ENCODE peak calls at places on chromosomes 11 and 22, in six cellular contexts. G is heart left ventricle, I is OCI-LY7, N is A549, E is Peyer's patch, K is DND-41. B is an unnamed sample.

GRCh38 chr11:59778122-59778521 is 22.9 kb downstream of the STX3 start:
- DNase-seq in I (no peak), E (peak), N (peak), G (no peak), K (no peak), B (no peak)

GRCh38 chr22:37284807-37285355 is 2.6 kb downstream of the CYTH4 start:
- DNase-seq in E (no peak), I (peak), K (peak), N (no peak), G (peak), B (no peak)

GRCh38 chr11:17770917-17771316 is 36.3 kb downstream of the KCNC1 start:
- DNase-seq in K (no peak), N (no peak), E (no peak), G (no peak), I (no peak), B (no peak)

GRCh38 chr11:126495281-126495680 is 139.8 kb downstream of the ST3GAL4 start:
- DNase-seq in G (no peak), K (no peak), E (peak), N (no peak), I (no peak), B (no peak)

GRCh38 chr22:45310331-45311032 is 748 bp downstream of the FAM118A start:
- DNase-seq in N (no peak), K (peak), I (peak), G (no peak), E (no peak), B (no peak)

GRCh38 chr11:69439651-69440464 is 41.6 kb upstream of the LINC01488 start:
- DNase-seq in I (no peak), K (no peak), E (no peak), G (no peak), N (no peak), B (peak)

GRCh38 chr22:37802310-37803194 is 5.2 kb upstream of the GCAT start:
- DNase-seq in N (peak), G (peak), I (no peak), K (peak), E (peak), B (no peak)

GRCh38 chr11:16239130-16240105 is 116.9 kb downstream of the SOX6 start:
- DNase-seq in N (no peak), I (no peak), G (no peak), E (no peak), K (no peak), B (no peak)

GRCh38 chr11:131037873-131038272 is 121.6 kb upstream of the SNX19 start:
- DNase-seq in G (no peak), K (no peak), N (no peak), I (no peak), E (no peak), B (no peak)

GRCh38 chr22:27387561-27387960 is 414.0 kb downstream of the MN1 start:
- DNase-seq in G (no peak), N (no peak), E (no peak), I (peak), K (no peak), B (no peak)

GRCh38 chr22:45968751-45969413 is 8.1 kb downstream of the WNT7B start:
- DNase-seq in I (no peak), E (no peak), G (no peak), N (no peak), K (no peak), B (peak)

GRCh38 chr22:39990688-39991087 is 4.1 kb upstream of the FAM83F start:
- DNase-seq in I (no peak), G (no peak), N (no peak), E (no peak), K (no peak), B (no peak)

GRCh38 chr11:130388607-130389205 is 39.7 kb downstream of the ADAMTS8 start:
- DNase-seq in G (no peak), I (no peak), N (no peak), E (no peak), K (peak), B (no peak)

GRCh38 chr11:68843052-68843561 is 1.4 kb upstream of the CPT1A start:
- DNase-seq in K (peak), N (no peak), E (peak), I (no peak), G (no peak), B (no peak)

GRCh38 chr22:44449061-44449682 is 48.9 kb downstream of the RTL6 start:
- DNase-seq in G (no peak), E (peak), K (no peak), I (no peak), N (peak), B (peak)

GRCh38 chr11:71212871-71213559 is 39.4 kb downstream of the SHANK2 start:
- DNase-seq in E (no peak), N (no peak), G (no peak), K (no peak), I (no peak), B (no peak)

GRCh38 chr22:24601217-24602104 is 1.5 kb upstream of the GGT1 start:
- DNase-seq in I (peak), E (peak), K (peak), G (peak), N (peak), B (no peak)

GRCh38 chr11:66335531-66336233 is 552 bp downstream of the RIN1 start:
- DNase-seq in G (peak), I (no peak), K (no peak), E (no peak), N (no peak), B (no peak)

GRCh38 chr11:33542921-33543320 is 157.7 kb downstream of the C11orf91 start:
- DNase-seq in N (peak), E (no peak), G (no peak), I (peak), K (peak), B (no peak)

GRCh38 chr11:29159552-29160465 is 857.0 kb downstream of the KCNA4 start:
- DNase-seq in G (no peak), K (peak), I (peak), E (no peak), N (peak), B (peak)

GRCh38 chr11:86608251-86608799 is 64.1 kb downstream of the ME3 start:
- DNase-seq in E (peak), N (peak), I (peak), G (peak), K (peak), B (peak)

GRCh38 chr22:48586799-48587185 is 1240.9 kb downstream of the BRD1 start:
- DNase-seq in G (no peak), I (no peak), K (no peak), N (no peak), E (no peak), B (no peak)

GRCh38 chr22:36017661-36018091 is 10.9 kb downstream of the RBFOX2 start:
- DNase-seq in I (peak), E (no peak), K (no peak), N (no peak), G (no peak), B (no peak)

GRCh38 chr22:27990879-27991278 is 71.8 kb upstream of the PITPNB start:
- DNase-seq in K (peak), I (peak), N (peak), E (peak), G (peak), B (no peak)

GRCh38 chr11:117832511-117832910 is 8.0 kb upstream of the FXYD2 start:
- DNase-seq in G (no peak), K (no peak), I (no peak), N (no peak), E (no peak), B (no peak)

GRCh38 chr11:123577081-123577598 is 77.3 kb downstream of the SCN3B start:
- DNase-seq in E (peak), I (peak), G (peak), N (peak), K (peak), B (no peak)

GRCh38 chr11:115623021-115623451 is 118.8 kb upstream of the CADM1 start:
- DNase-seq in I (no peak), N (peak), G (peak), E (no peak), K (no peak), B (peak)

GRCh38 chr11:133123371-133123770 is 408.9 kb downstream of the OPCML start:
- DNase-seq in K (no peak), N (no peak), I (no peak), G (no peak), E (no peak), B (no peak)

GRCh38 chr22:46538816-46539163 is 1.4 kb upstream of the CELSR1 start:
- DNase-seq in N (peak), K (no peak), E (no peak), I (no peak), G (peak), B (peak)

GRCh38 chr11:14342906-14343305 is 16.1 kb downstream of the RRAS2 start:
- DNase-seq in N (no peak), I (no peak), E (no peak), K (peak), G (no peak), B (no peak)

GRCh38 chr22:47014636-47014930 is 252.1 kb downstream of the TBC1D22A start:
- DNase-seq in K (no peak), I (no peak), N (no peak), G (no peak), E (no peak), B (no peak)

GRCh38 chr11:14645247-14645912 is 1.8 kb downstream of the PDE3B start:
- DNase-seq in I (no peak), K (no peak), E (no peak), N (no peak), G (no peak), B (peak)

DNA sequence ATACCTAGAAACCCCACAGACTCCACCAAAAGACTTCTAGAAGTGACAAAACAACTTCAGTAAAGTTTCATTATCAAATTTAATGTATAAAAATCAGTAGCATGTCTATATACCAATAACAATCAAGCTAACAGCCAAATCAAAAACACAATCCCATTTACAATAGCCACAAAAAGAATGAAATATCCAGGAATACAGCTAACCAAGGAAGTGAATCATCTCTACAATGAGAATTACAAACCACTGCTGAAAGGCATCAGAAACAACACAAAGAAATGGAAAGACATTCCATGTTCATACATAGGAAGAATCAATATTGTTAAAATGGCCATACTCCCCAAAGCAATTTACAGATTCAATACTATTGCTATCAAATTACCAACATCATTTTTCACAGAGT is 46.0 kb downstream of the PRCP start:
- DNase-seq in G (no peak), K (no peak), E (no peak), N (no peak), I (no peak), B (peak)
- H3K27ac ChIP-seq in G (no peak), K (no peak), E (no peak), N (no peak), I (no peak), B (no peak)

GRCh38 chr11:67642490-67643120 is 3.0 kb upstream of the TBX10 start:
- DNase-seq in G (no peak), N (no peak), I (no peak), E (no peak), K (no peak), B (no peak)

GRCh38 chr11:67642148-67642475 is 2.5 kb upstream of the TBX10 start:
- DNase-seq in N (no peak), I (no peak), G (no peak), K (no peak), E (no peak), B (no peak)

GRCh38 chr11:67645521-67646457 is 4.7 kb downstream of the ACY3 start:
- DNase-seq in K (no peak), I (peak), E (no peak), N (no peak), G (no peak), B (no peak)

GRCh38 chr11:67644472-67645418 is 5.2 kb upstream of the TBX10 start:
- DNase-seq in K (no peak), N (no peak), I (peak), G (no peak), E (no peak), B (no peak)

DNA sequence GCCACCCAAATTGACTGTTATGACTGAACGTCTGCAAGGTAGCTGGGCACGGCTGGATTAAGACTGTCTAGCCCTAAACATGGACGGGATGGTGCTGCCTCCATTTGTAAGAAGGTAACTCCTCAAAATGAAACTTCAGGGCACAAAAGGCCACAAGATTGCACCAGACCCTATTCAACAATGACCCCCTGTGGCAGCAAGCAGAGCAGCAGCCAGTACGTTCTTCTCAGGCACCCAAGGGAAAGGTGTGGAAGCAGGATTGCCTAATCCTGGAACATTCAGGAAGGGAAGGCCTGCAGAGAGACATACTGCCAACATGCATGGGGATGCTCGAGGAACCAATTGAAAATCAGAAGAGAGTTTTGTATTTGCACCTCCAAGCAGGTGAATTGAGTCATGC is 4.5 kb upstream of the TBX10 start:
- DNase-seq in E (no peak), K (no peak), N (peak), I (peak), G (no peak), B (no peak)
- TF ChIP-seq CTCF in E (peak), K (peak), N (no peak), I (peak), G (no peak), B (peak)

GRCh38 chr11:112826788-112827187 is 134.4 kb upstream of the NCAM1 start:
- DNase-seq in G (no peak), I (no peak), E (no peak), N (no peak), K (no peak), B (no peak)
- H3K27ac ChIP-seq in G (no peak), I (no peak), E (no peak), N (no peak), K (no peak), B (no peak)

GRCh38 chr22:41534219-41534618 is 10.1 kb downstream of the POLR3H start:
- DNase-seq in G (no peak), K (no peak), N (no peak), I (no peak), E (no peak), B (peak)

GRCh38 chr22:41531736-41532477 is 12.4 kb downstream of the POLR3H start:
- DNase-seq in K (no peak), E (no peak), N (no peak), G (no peak), I (no peak), B (no peak)

GRCh38 chr22:41532908-41533825 is 11.1 kb downstream of the POLR3H start:
- DNase-seq in I (peak), G (peak), K (peak), E (peak), N (peak), B (no peak)

GRCh38 chr22:41537203-41537602 is 7.1 kb downstream of the POLR3H start:
- DNase-seq in E (no peak), G (no peak), K (no peak), I (no peak), N (no peak), B (no peak)

GRCh38 chr22:41535244-41535643 is 9.0 kb downstream of the POLR3H start:
- DNase-seq in K (no peak), G (no peak), I (no peak), N (peak), E (no peak), B (no peak)
- TF ChIP-seq CTCF in K (peak), G (no peak), I (peak), N (no peak), E (no peak), B (peak)

DNA sequence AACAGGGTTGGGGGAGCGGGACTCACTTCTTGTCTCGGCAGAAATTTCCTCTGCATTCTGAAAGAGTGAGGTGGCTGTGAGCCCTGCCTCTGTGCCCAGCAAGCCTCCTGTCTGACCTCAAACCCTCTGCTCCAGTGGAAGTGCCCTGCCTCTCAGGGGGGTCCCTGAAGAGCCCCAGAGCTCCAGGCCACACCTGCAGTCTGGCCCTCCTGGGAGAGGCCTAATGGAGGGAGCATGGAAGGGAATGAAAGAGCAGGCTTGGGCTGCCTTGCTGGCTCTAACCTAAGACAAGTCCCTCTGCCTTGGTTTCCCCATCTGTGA is 14.9 kb downstream of the ARHGEF17 start:
- DNase-seq in N (no peak), I (no peak), E (no peak), G (no peak), K (no peak), B (no peak)
- H3K27ac ChIP-seq in N (peak), I (no peak), E (peak), G (peak), K (no peak), B (no peak)

GRCh38 chr11:63641727-63642126 is 27.5 kb upstream of the PLAAT3 start:
- DNase-seq in K (no peak), E (no peak), G (no peak), N (no peak), I (no peak), B (no peak)
- TF ChIP-seq CTCF in K (no peak), E (no peak), G (no peak), N (peak), I (no peak), B (peak)

GRCh38 chr22:29824677-29825076 is 13.4 kb downstream of the ASCC2 start:
- DNase-seq in K (no peak), I (no peak), G (no peak), E (no peak), N (no peak), B (no peak)
- H3K27ac ChIP-seq in K (no peak), I (no peak), G (no peak), E (no peak), N (no peak), B (no peak)

GRCh38 chr11:5553347-5553746 is 5.0 kb upstream of the OR52H1 start:
- DNase-seq in N (no peak), K (no peak), G (no peak), E (no peak), I (no peak), B (no peak)
- TF ChIP-seq CTCF in N (peak), K (no peak), G (peak), E (no peak), I (peak), B (peak)

DNA sequence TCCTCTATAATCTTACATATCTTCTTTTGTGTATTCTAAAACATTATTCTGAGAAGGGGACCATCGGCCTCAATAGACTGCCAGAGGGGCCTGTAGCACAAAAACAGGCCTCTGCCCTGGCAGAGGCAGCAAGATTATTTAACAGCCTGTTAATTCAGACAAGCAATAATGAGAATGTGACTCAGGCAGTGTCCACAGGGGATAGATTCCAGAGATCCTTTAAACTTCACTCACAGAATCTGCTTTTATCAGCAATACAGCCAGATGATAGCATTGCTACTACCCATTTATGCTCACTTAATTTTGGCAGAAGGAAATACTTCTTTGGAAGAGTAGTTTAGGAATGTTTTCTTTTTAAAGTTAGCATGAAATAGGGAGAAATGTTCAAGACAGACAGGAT is 44.9 kb downstream of the AAMDC start:
- DNase-seq in G (no peak), E (no peak), N (no peak), I (no peak), K (no peak), B (no peak)
- H3K27ac ChIP-seq in G (no peak), E (no peak), N (no peak), I (no peak), K (no peak), B (no peak)

GRCh38 chr22:32776800-32777199 is 24.7 kb upstream of the TIMP3 start:
- DNase-seq in I (no peak), G (no peak), E (no peak), K (no peak), N (no peak), B (no peak)

GRCh38 chr22:32777997-32778396 is 23.5 kb upstream of the TIMP3 start:
- DNase-seq in K (no peak), I (no peak), N (no peak), G (no peak), E (no peak), B (no peak)

GRCh38 chr22:32775957-32776356 is 25.5 kb upstream of the TIMP3 start:
- DNase-seq in K (no peak), I (peak), E (no peak), G (no peak), N (peak), B (no peak)

GRCh38 chr22:32780726-32781310 is 20.7 kb upstream of the TIMP3 start:
- DNase-seq in G (no peak), N (no peak), K (no peak), E (no peak), I (no peak), B (no peak)

DNA sequence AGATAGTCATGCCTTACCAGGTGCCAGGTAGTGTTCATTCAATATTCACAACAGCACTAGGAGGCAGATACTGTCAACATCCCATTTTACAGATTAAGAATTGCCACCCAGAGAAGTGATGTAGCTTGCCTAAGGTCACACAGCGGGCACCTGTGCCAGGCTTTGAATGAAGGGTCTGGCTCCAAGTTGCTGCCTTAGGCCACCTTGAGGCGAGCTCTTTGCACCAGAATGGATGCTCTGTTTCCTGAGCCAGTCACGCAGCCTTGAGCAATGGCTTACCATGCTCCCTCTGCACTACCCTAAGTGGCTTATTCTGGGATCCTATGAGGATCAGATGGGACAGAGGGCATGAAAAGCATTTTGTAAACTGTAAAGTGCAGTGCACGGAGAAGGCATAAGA is 25.1 kb upstream of the TIMP3 start:
- DNase-seq in G (no peak), I (no peak), K (no peak), E (no peak), N (no peak), B (no peak)
- TF ChIP-seq CTCF in G (no peak), I (no peak), K (no peak), E (no peak), N (no peak), B (no peak)

B was measured in foreskin keratinocyte.